ENCODE peak calls at places on chromosomes 5 and 9, in seven cellular contexts. One of them, this sample, is unnamed.

GRCh38 chr5:143086851-143087637 is 316.4 kb downstream of the NR3C1 start:
- DNase-seq in transverse colon: no peak
- DNase-seq in colonic mucosa: no peak
- DNase-seq in AG20443: peak
- DNase-seq in PC-3: peak
- DNase-seq in stimulated activated naive CD8-positive, alpha-beta T cell treated with anti-CD3 and anti-CD28 coated beads, Interleukin-15, Interleukin-2, amounts not matched to agents 100 U/mL and 50 U/mL, for 24 hours: no peak
- DNase-seq in H54: peak
- DNase-seq in this sample: no peak

GRCh38 chr5:99141534-99142135 is 212.8 kb upstream of the CHD1 start:
- DNase-seq in stimulated activated naive CD8-positive, alpha-beta T cell treated with anti-CD3 and anti-CD28 coated beads, Interleukin-15, Interleukin-2, amounts not matched to agents 100 U/mL and 50 U/mL, for 24 hours: no peak
- DNase-seq in AG20443: no peak
- DNase-seq in transverse colon: no peak
- DNase-seq in colonic mucosa: no peak
- DNase-seq in PC-3: peak
- DNase-seq in H54: peak
- DNase-seq in this sample: no peak

GRCh38 chr5:93886917-93887361 is 145.5 kb upstream of the POU5F2 start:
- DNase-seq in colonic mucosa: no peak
- DNase-seq in H54: no peak
- DNase-seq in transverse colon: no peak
- DNase-seq in AG20443: peak
- DNase-seq in stimulated activated naive CD8-positive, alpha-beta T cell treated with anti-CD3 and anti-CD28 coated beads, Interleukin-15, Interleukin-2, amounts not matched to agents 100 U/mL and 50 U/mL, for 24 hours: no peak
- DNase-seq in PC-3: no peak
- DNase-seq in this sample: peak

GRCh38 chr5:10690460-10690859 is 70.6 kb downstream of the DAP start:
- DNase-seq in PC-3: no peak
- DNase-seq in H54: no peak
- DNase-seq in transverse colon: no peak
- DNase-seq in colonic mucosa: no peak
- DNase-seq in AG20443: no peak
- DNase-seq in stimulated activated naive CD8-positive, alpha-beta T cell treated with anti-CD3 and anti-CD28 coated beads, Interleukin-15, Interleukin-2, amounts not matched to agents 100 U/mL and 50 U/mL, for 24 hours: no peak
- DNase-seq in this sample: no peak

GRCh38 chr5:67255881-67256280 is 59.3 kb upstream of the CD180 start:
- DNase-seq in H54: no peak
- DNase-seq in PC-3: no peak
- DNase-seq in AG20443: peak
- DNase-seq in colonic mucosa: no peak
- DNase-seq in stimulated activated naive CD8-positive, alpha-beta T cell treated with anti-CD3 and anti-CD28 coated beads, Interleukin-15, Interleukin-2, amounts not matched to agents 100 U/mL and 50 U/mL, for 24 hours: no peak
- DNase-seq in transverse colon: no peak
- DNase-seq in this sample: no peak

GRCh38 chr9:125544988-125545651 is 161.9 kb downstream of the MAPKAP1 start:
- DNase-seq in PC-3: peak
- DNase-seq in H54: no peak
- DNase-seq in colonic mucosa: no peak
- DNase-seq in AG20443: peak
- DNase-seq in transverse colon: no peak
- DNase-seq in stimulated activated naive CD8-positive, alpha-beta T cell treated with anti-CD3 and anti-CD28 coated beads, Interleukin-15, Interleukin-2, amounts not matched to agents 100 U/mL and 50 U/mL, for 24 hours: no peak
- DNase-seq in this sample: peak

GRCh38 chr9:82721596-82721995 is 341.3 kb downstream of the RASEF start:
- DNase-seq in transverse colon: no peak
- DNase-seq in AG20443: no peak
- DNase-seq in stimulated activated naive CD8-positive, alpha-beta T cell treated with anti-CD3 and anti-CD28 coated beads, Interleukin-15, Interleukin-2, amounts not matched to agents 100 U/mL and 50 U/mL, for 24 hours: no peak
- DNase-seq in H54: no peak
- DNase-seq in PC-3: peak
- DNase-seq in colonic mucosa: no peak
- DNase-seq in this sample: no peak

GRCh38 chr9:113519401-113520108 is 56.0 kb downstream of the RGS3 start:
- DNase-seq in PC-3: peak
- DNase-seq in AG20443: peak
- DNase-seq in transverse colon: peak
- DNase-seq in stimulated activated naive CD8-positive, alpha-beta T cell treated with anti-CD3 and anti-CD28 coated beads, Interleukin-15, Interleukin-2, amounts not matched to agents 100 U/mL and 50 U/mL, for 24 hours: no peak
- DNase-seq in H54: no peak
- DNase-seq in colonic mucosa: peak
- DNase-seq in this sample: peak

GRCh38 chr5:133991171-133991910 is 13.4 kb downstream of the VDAC1 start:
- DNase-seq in PC-3: no peak
- DNase-seq in stimulated activated naive CD8-positive, alpha-beta T cell treated with anti-CD3 and anti-CD28 coated beads, Interleukin-15, Interleukin-2, amounts not matched to agents 100 U/mL and 50 U/mL, for 24 hours: no peak
- DNase-seq in H54: no peak
- DNase-seq in AG20443: no peak
- DNase-seq in colonic mucosa: no peak
- DNase-seq in transverse colon: no peak
- DNase-seq in this sample: no peak

GRCh38 chr5:109612278-109612905 is 77.3 kb upstream of the MAN2A1 start:
- DNase-seq in transverse colon: no peak
- DNase-seq in H54: no peak
- DNase-seq in AG20443: no peak
- DNase-seq in PC-3: no peak
- DNase-seq in colonic mucosa: no peak
- DNase-seq in stimulated activated naive CD8-positive, alpha-beta T cell treated with anti-CD3 and anti-CD28 coated beads, Interleukin-15, Interleukin-2, amounts not matched to agents 100 U/mL and 50 U/mL, for 24 hours: no peak
- DNase-seq in this sample: no peak

GRCh38 chr9:115237383-115238087 is 119.6 kb upstream of the TNC start:
- DNase-seq in PC-3: no peak
- DNase-seq in transverse colon: no peak
- DNase-seq in colonic mucosa: no peak
- DNase-seq in H54: no peak
- DNase-seq in stimulated activated naive CD8-positive, alpha-beta T cell treated with anti-CD3 and anti-CD28 coated beads, Interleukin-15, Interleukin-2, amounts not matched to agents 100 U/mL and 50 U/mL, for 24 hours: no peak
- DNase-seq in AG20443: peak
- DNase-seq in this sample: peak